ENCODE peak calls at places on chromosomes 6 and 20, in four cellular contexts. D is WTC11, Z is B cell, Y is fibroblast of mammary gland. S is an unnamed sample.
A peak's percentile ranks its signal among the peaks of the same experiment; 100 is the strongest.

GRCh38 chr6:126118058-126118759 is 131.9 kb downstream of the TRMT11 start:
- DNase-seq in Z (no peak), Y (peak; percentile 18), D (no peak), S (no peak)

GRCh38 chr20:21202284-21202683 is 76.4 kb downstream of the KIZ start:
- DNase-seq in D (no peak), Y (peak; percentile 80), Z (no peak), S (no peak)

GRCh38 chr20:51413753-51414323 is 128.7 kb downstream of the NFATC2 start:
- DNase-seq in Z (no peak), D (no peak), Y (no peak), S (no peak)

GRCh38 chr6:84252140-84252539 is 24.7 kb upstream of the CEP162 start:
- DNase-seq in D (no peak), Y (no peak), Z (no peak), S (no peak)

GRCh38 chr6:148987982-148988381 is 241.2 kb downstream of the UST start:
- DNase-seq in Y (no peak), Z (peak; percentile 50), D (no peak), S (no peak)

GRCh38 chr6:155419161-155419560 is 36.5 kb downstream of the NOX3 start:
- DNase-seq in D (no peak), Y (peak; percentile 79), Z (no peak), S (no peak)

GRCh38 chr20:51811040-51811351 is 8.7 kb upstream of the SALL4 start:
- DNase-seq in Z (no peak), Y (peak; percentile 56), D (no peak), S (no peak)

GRCh38 chr20:11117808-11118528 is 444.2 kb upstream of the JAG1 start:
- DNase-seq in Z (no peak), Y (peak; percentile 93), D (no peak), S (no peak)

GRCh38 chr20:19944772-19945459 is 72.2 kb upstream of the NAA20 start:
- DNase-seq in Z (no peak), D (no peak), Y (peak; percentile 61), S (no peak)

GRCh38 chr6:35146453-35146852 is 5.3 kb upstream of the TCP11 start:
- DNase-seq in Z (no peak), Y (peak; percentile 54), D (peak; percentile 56), S (peak; percentile 66)

GRCh38 chr6:11608600-11609323 is 71.2 kb downstream of the TMEM170B start:
- DNase-seq in Y (no peak), Z (no peak), D (no peak), S (no peak)

GRCh38 chr20:34022154-34022842 is 28.6 kb downstream of the RALY start:
- DNase-seq in Y (peak; percentile 19), D (no peak), Z (peak; percentile 37), S (no peak)

GRCh38 chr6:106553440-106553839 is 75.9 kb downstream of the RTN4IP1 start:
- DNase-seq in D (no peak), Z (no peak), Y (no peak), S (no peak)

GRCh38 chr6:26296857-26297648 is 67.9 kb upstream of the BTN3A2 start:
- DNase-seq in Z (no peak), D (no peak), Y (peak; percentile 71), S (no peak)

GRCh38 chr6:138638626-138639025 is 134.9 kb upstream of the CCDC28A start:
- DNase-seq in Y (no peak), Z (no peak), D (no peak), S (no peak)

GRCh38 chr20:38350879-38351775 is 4.8 kb downstream of the LBP start:
- DNase-seq in D (no peak), Y (no peak), Z (no peak), S (no peak)

GRCh38 chr6:128731249-128732165 is 151.4 kb upstream of the LAMA2 start:
- DNase-seq in Z (no peak), Y (peak; percentile 70), D (no peak), S (peak; percentile 33)

GRCh38 chr6:27517238-27517637 is 44.3 kb upstream of the ZNF184 start:
- DNase-seq in Y (no peak), Z (no peak), D (no peak), S (no peak)

GRCh38 chr6:27514906-27515495 is 42.1 kb upstream of the ZNF184 start:
- DNase-seq in Y (no peak), Z (no peak), D (no peak), S (no peak)

GRCh38 chr6:27517928-27518787 is 45.3 kb upstream of the ZNF184 start:
- DNase-seq in Y (no peak), D (no peak), Z (peak; percentile 26), S (no peak)

DNA sequence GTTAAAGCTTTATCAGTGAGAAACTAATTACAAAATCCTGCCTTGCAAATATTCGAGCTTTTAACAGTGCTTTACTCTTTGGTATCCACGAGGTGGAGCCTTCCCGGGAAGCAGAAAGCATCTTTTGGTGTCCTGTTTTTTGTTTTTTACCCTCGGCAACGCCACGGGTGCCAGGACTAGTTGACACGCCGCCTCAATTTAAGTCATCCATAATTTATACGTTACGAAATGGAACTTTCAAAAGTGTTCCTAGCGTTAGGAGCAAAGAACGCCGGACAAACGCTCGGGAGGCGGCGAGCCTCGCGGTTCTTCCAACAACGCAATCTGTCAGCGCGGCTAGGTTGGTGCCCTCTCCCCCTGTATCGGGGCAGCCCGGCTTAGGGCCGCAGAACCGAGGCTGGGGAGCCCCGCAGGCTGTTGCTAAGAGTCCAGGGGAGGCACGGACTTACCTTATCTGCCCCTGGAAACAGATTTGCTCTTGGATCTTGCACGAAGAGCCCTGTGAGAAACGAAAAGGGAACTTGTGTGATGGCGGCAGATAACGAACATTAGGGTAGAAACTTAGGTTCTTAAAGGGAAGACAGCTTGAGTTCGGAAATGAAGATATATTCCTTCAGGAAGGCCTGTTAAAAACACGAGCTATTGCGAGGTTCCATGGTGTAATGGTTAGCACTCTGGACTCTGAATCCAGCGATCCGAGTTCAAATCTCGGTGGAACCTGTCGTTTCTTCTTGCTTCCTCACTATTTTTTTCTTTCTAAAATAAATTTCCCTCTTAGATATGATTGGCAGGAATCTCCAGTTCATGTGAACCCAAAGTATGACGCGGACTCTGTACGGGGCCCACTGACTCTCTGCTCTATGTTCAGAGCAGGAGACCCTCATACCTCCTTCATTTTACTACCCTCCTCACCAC is 46.2 kb upstream of the ZNF184 start:
- DNase-seq in Y (peak; percentile 92), Z (peak; percentile 79), D (peak; percentile 67), S (peak; percentile 64)
- TF ChIP-seq CTCF in Y (peak; percentile 85), Z (peak; percentile 80), D (peak; percentile 66), S (peak; percentile 73)

GRCh38 chr6:104325341-104326172 is 534.2 kb downstream of the HACE1 start:
- DNase-seq in Z (no peak), Y (peak; percentile 52), D (peak; percentile 15), S (peak; percentile 20)
- TF ChIP-seq CTCF in Z (peak; percentile 32), Y (peak; percentile 73), D (no peak), S (peak; percentile 81)

GRCh38 chr20:3514012-3514642 is 43.3 kb downstream of the ATRN start:
- DNase-seq in D (no peak), Z (no peak), Y (no peak), S (no peak)

GRCh38 chr20:3505148-3505547 is 34.3 kb downstream of the ATRN start:
- DNase-seq in D (no peak), Y (no peak), Z (no peak), S (no peak)

GRCh38 chr20:3510110-3510509 is 39.3 kb downstream of the ATRN start:
- DNase-seq in Y (no peak), D (no peak), Z (no peak), S (no peak)

DNA sequence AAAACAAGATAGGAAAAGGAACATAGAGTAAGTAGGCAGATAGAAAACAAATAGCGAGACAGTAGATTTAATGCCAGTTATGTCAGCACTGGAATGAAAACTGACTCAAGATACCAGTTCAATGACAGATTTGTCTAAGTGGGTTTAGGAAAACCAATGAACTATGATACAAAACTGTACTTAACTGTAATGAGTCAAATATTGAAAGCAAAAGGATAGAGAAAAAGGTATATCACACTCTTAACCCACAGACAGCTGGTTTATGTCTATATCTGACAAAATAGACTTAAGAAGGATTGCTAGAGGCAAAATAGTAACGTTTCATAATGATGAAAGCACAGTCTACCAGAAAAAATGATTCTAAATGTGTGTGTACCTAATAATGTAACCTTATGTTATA is 38.2 kb downstream of the ATRN start:
- DNase-seq in Z (no peak), Y (no peak), D (no peak), S (no peak)
- TF ChIP-seq CTCF in Z (no peak), Y (no peak), D (no peak), S (no peak)

GRCh38 chr6:63261820-63262219 is 50.6 kb downstream of the FKBP1C start:
- DNase-seq in Y (no peak), Z (no peak), D (no peak), S (no peak)
- TF ChIP-seq CTCF in Y (no peak), Z (no peak), D (no peak), S (no peak)

GRCh38 chr6:16464045-16464444 is 225.7 kb downstream of the GMPR start:
- DNase-seq in D (no peak), Z (no peak), Y (no peak), S (no peak)
- TF ChIP-seq CTCF in D (no peak), Z (no peak), Y (no peak), S (no peak)

DNA sequence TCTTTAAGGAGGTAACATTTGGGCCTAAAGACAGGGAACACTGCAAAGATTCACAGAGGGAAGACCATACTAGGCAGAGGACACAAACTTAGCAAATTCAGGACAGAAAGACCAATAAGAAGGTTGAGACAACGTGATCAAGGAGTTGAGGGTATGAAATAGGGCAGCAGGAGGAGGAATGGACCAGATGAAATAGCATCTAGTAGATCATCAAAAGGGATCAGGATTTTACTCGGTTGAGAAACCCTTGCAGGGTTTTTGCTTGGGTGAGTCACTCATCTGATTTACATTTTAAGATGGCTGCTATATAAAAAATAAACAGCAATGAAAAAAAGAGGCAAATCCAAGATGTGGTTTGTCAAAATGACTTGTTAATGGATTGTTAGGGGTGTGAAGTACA is 4.7 kb downstream of the BCLAF1 start:
- DNase-seq in Y (peak; percentile 64), Z (no peak), D (no peak), S (no peak)
- TF ChIP-seq CTCF in Y (no peak), Z (no peak), D (no peak), S (no peak)

DNA sequence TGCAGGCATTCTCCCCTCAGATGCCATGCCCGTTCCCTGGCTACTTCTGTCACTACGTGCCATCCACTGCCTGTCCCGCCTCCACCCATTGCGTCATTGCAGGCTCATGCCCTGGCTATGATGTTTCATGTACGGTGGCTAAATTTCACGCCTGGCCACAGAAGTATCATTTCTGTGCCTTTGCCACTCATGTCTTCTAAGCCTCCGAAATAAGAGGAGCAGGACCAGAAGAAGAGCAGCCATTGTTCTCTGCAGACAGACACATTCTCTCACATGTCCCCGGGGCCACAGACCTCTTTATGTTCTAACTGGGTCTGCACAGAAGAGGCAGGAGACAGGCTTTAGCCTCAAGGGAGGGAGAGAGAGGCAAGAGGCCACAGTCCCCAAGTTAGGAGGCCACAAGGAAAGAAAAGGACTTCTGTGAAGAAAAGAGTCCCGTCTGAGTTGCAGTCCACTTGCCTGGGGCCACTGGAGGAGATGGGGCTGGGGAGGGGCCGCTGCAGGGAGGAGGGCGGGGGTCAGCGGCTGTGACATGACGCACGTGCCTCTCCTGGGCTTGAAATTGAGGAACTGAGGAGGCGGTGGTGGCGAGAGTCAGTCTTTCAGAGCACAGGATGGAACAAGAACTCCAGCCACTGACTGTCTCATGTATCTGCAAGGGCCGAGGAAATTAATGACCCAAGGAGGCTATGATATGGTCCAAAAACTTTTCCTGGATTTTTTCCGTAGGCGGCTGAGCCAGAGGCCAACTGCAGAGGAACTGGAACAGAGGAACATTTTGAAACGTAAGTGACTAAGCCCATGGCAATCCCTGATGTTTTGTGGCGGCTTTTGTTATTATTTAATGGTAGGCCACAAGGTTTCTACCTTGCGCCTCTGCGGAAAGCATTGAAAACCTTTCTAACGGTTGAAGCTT is 55.9 kb downstream of the TBC1D7 start:
- DNase-seq in Y (no peak), Z (peak; percentile 88), D (no peak), S (no peak)
- TF ChIP-seq CTCF in Y (no peak), Z (no peak), D (no peak), S (no peak)

GRCh38 chr20:45798935-45799642 is 7.3 kb downstream of the DNTTIP1 start:
- DNase-seq in Y (peak; percentile 56), Z (peak; percentile 70), D (peak; percentile 75), S (peak; percentile 63)
- TF ChIP-seq CTCF in Y (peak; percentile 85), Z (peak; percentile 83), D (peak; percentile 64), S (peak; percentile 57)

GRCh38 chr6:168249746-168250145 is 69.8 kb downstream of the DACT2 start:
- DNase-seq in Y (no peak), Z (no peak), D (no peak), S (no peak)
- TF ChIP-seq CTCF in Y (no peak), Z (no peak), D (no peak), S (no peak)

S was measured in endothelial cell.